ENCODE peak calls at places on chromosomes 7 and 10, in nine cellular contexts. One of them, this sample, is unnamed.

GRCh38 chr7:68613897-68614296 is 984.4 kb upstream of the AUTS2 start:
- DNase-seq in bronchial epithelial cell: no peak
- DNase-seq in AG09319: no peak
- DNase-seq in GM10248: no peak
- DNase-seq in CD8-positive, alpha-beta T cell: no peak
- DNase-seq in fibroblast of the aortic adventitia: no peak
- DNase-seq in HCT116: no peak
- DNase-seq in Peyer's patch: no peak
- DNase-seq in RWPE1: no peak
- DNase-seq in this sample: no peak

GRCh38 chr7:151349507-151349853 is 7.9 kb downstream of the NUB1 start:
- DNase-seq in bronchial epithelial cell: no peak
- DNase-seq in AG09319: no peak
- DNase-seq in GM10248: no peak
- DNase-seq in CD8-positive, alpha-beta T cell: no peak
- DNase-seq in fibroblast of the aortic adventitia: no peak
- DNase-seq in HCT116: no peak
- DNase-seq in Peyer's patch: peak; percentile 57
- DNase-seq in RWPE1: no peak
- DNase-seq in this sample: no peak

GRCh38 chr7:129363-130221 is 62.8 kb upstream of the FAM20C start:
- DNase-seq in bronchial epithelial cell: no peak
- DNase-seq in AG09319: peak; percentile 52
- DNase-seq in GM10248: no peak
- DNase-seq in CD8-positive, alpha-beta T cell: no peak
- DNase-seq in fibroblast of the aortic adventitia: peak; percentile 93
- DNase-seq in HCT116: no peak
- DNase-seq in Peyer's patch: peak; percentile 37
- DNase-seq in RWPE1: no peak
- DNase-seq in this sample: no peak

GRCh38 chr7:37357277-37357996 is 91.2 kb downstream of the ELMO1 start:
- DNase-seq in bronchial epithelial cell: no peak
- DNase-seq in AG09319: no peak
- DNase-seq in GM10248: no peak
- DNase-seq in CD8-positive, alpha-beta T cell: no peak
- DNase-seq in fibroblast of the aortic adventitia: no peak
- DNase-seq in HCT116: no peak
- DNase-seq in Peyer's patch: no peak
- DNase-seq in RWPE1: no peak
- DNase-seq in this sample: no peak

GRCh38 chr10:3805791-3806381 is 20.9 kb upstream of the KLF6 start:
- DNase-seq in bronchial epithelial cell: peak; percentile 75
- DNase-seq in AG09319: no peak
- DNase-seq in GM10248: peak; percentile 45
- DNase-seq in CD8-positive, alpha-beta T cell: peak; percentile 71
- DNase-seq in fibroblast of the aortic adventitia: peak; percentile 92
- DNase-seq in HCT116: peak; percentile 51
- DNase-seq in Peyer's patch: no peak
- DNase-seq in RWPE1: no peak
- DNase-seq in this sample: no peak

GRCh38 chr10:98536551-98536950 is 89.8 kb upstream of the HPS1 start:
- DNase-seq in bronchial epithelial cell: peak; percentile 76
- DNase-seq in AG09319: no peak
- DNase-seq in GM10248: no peak
- DNase-seq in CD8-positive, alpha-beta T cell: no peak
- DNase-seq in fibroblast of the aortic adventitia: no peak
- DNase-seq in HCT116: no peak
- DNase-seq in Peyer's patch: no peak
- DNase-seq in RWPE1: no peak
- DNase-seq in this sample: no peak

GRCh38 chr7:130894146-130895005 is 160.4 kb upstream of the KLF14 start:
- DNase-seq in bronchial epithelial cell: peak; percentile 55
- DNase-seq in AG09319: no peak
- DNase-seq in GM10248: no peak
- DNase-seq in CD8-positive, alpha-beta T cell: no peak
- DNase-seq in fibroblast of the aortic adventitia: peak; percentile 63
- DNase-seq in HCT116: peak; percentile 97
- DNase-seq in Peyer's patch: peak; percentile 70
- DNase-seq in RWPE1: no peak
- DNase-seq in this sample: peak; percentile 84

GRCh38 chr10:119502214-119502613 is 40.3 kb downstream of the RGS10 start:
- DNase-seq in bronchial epithelial cell: no peak
- DNase-seq in AG09319: no peak
- DNase-seq in GM10248: peak; percentile 45
- DNase-seq in CD8-positive, alpha-beta T cell: peak; percentile 86
- DNase-seq in fibroblast of the aortic adventitia: no peak
- DNase-seq in HCT116: no peak
- DNase-seq in Peyer's patch: no peak
- DNase-seq in RWPE1: no peak
- DNase-seq in this sample: no peak

GRCh38 chr7:144736880-144737493 is 98.9 kb downstream of the TPK1 start:
- DNase-seq in bronchial epithelial cell: no peak
- DNase-seq in AG09319: no peak
- DNase-seq in GM10248: no peak
- DNase-seq in CD8-positive, alpha-beta T cell: no peak
- DNase-seq in fibroblast of the aortic adventitia: no peak
- DNase-seq in HCT116: no peak
- DNase-seq in Peyer's patch: no peak
- DNase-seq in RWPE1: no peak
- DNase-seq in this sample: no peak

GRCh38 chr7:74718336-74718735 is 55.5 kb upstream of the NCF1 start:
- DNase-seq in bronchial epithelial cell: peak; percentile 12
- DNase-seq in AG09319: no peak
- DNase-seq in GM10248: no peak
- DNase-seq in CD8-positive, alpha-beta T cell: no peak
- DNase-seq in fibroblast of the aortic adventitia: no peak
- DNase-seq in HCT116: no peak
- DNase-seq in Peyer's patch: no peak
- DNase-seq in RWPE1: no peak
- DNase-seq in this sample: no peak

GRCh38 chr7:35555386-35555785 is 139.5 kb downstream of the HERPUD2 start:
- DNase-seq in bronchial epithelial cell: peak; percentile 77
- DNase-seq in AG09319: no peak
- DNase-seq in GM10248: no peak
- DNase-seq in CD8-positive, alpha-beta T cell: no peak
- DNase-seq in fibroblast of the aortic adventitia: no peak
- DNase-seq in HCT116: no peak
- DNase-seq in Peyer's patch: no peak
- DNase-seq in RWPE1: no peak
- DNase-seq in this sample: no peak

GRCh38 chr7:2717293-2717904 is 29.4 kb downstream of the AMZ1 start:
- DNase-seq in bronchial epithelial cell: peak; percentile 13
- DNase-seq in AG09319: no peak
- DNase-seq in GM10248: no peak
- DNase-seq in CD8-positive, alpha-beta T cell: peak; percentile 28
- DNase-seq in fibroblast of the aortic adventitia: peak; percentile 54
- DNase-seq in HCT116: no peak
- DNase-seq in Peyer's patch: peak; percentile 70
- DNase-seq in RWPE1: no peak
- DNase-seq in this sample: no peak

GRCh38 chr10:125123363-125124113 is 36.8 kb downstream of the CTBP2 start:
- DNase-seq in bronchial epithelial cell: peak; percentile 95
- DNase-seq in AG09319: no peak
- DNase-seq in GM10248: no peak
- DNase-seq in CD8-positive, alpha-beta T cell: no peak
- DNase-seq in fibroblast of the aortic adventitia: peak; percentile 78
- DNase-seq in HCT116: peak; percentile 96
- DNase-seq in Peyer's patch: peak; percentile 92
- DNase-seq in RWPE1: peak; percentile 99
- DNase-seq in this sample: peak; percentile 84

GRCh38 chr7:115356139-115356746 is 434.3 kb downstream of the MDFIC start:
- DNase-seq in bronchial epithelial cell: peak; percentile 25
- DNase-seq in AG09319: no peak
- DNase-seq in GM10248: no peak
- DNase-seq in CD8-positive, alpha-beta T cell: no peak
- DNase-seq in fibroblast of the aortic adventitia: peak; percentile 77
- DNase-seq in HCT116: peak; percentile 21
- DNase-seq in Peyer's patch: no peak
- DNase-seq in RWPE1: no peak
- DNase-seq in this sample: no peak

GRCh38 chr10:132975976-132976682 is 33.8 kb upstream of the CFAP46 start:
- DNase-seq in bronchial epithelial cell: no peak
- DNase-seq in AG09319: no peak
- DNase-seq in GM10248: no peak
- DNase-seq in CD8-positive, alpha-beta T cell: no peak
- DNase-seq in fibroblast of the aortic adventitia: no peak
- DNase-seq in HCT116: no peak
- DNase-seq in Peyer's patch: peak; percentile 38
- DNase-seq in RWPE1: no peak
- DNase-seq in this sample: no peak

GRCh38 chr10:113053881-113054280 is 103.8 kb downstream of the TCF7L2 start:
- DNase-seq in bronchial epithelial cell: peak; percentile 33
- DNase-seq in AG09319: no peak
- DNase-seq in GM10248: no peak
- DNase-seq in CD8-positive, alpha-beta T cell: no peak
- DNase-seq in fibroblast of the aortic adventitia: peak; percentile 25
- DNase-seq in HCT116: no peak
- DNase-seq in Peyer's patch: no peak
- DNase-seq in RWPE1: no peak
- DNase-seq in this sample: no peak

GRCh38 chr7:113698556-113699220 is 220.1 kb downstream of the PPP1R3A start:
- DNase-seq in bronchial epithelial cell: peak; percentile 42
- DNase-seq in AG09319: peak; percentile 1
- DNase-seq in GM10248: no peak
- DNase-seq in CD8-positive, alpha-beta T cell: no peak
- DNase-seq in fibroblast of the aortic adventitia: peak; percentile 52
- DNase-seq in HCT116: peak; percentile 23
- DNase-seq in Peyer's patch: no peak
- DNase-seq in RWPE1: peak; percentile 13
- DNase-seq in this sample: no peak
- TF ChIP-seq CTCF in bronchial epithelial cell: peak; percentile 52
- TF ChIP-seq CTCF in AG09319: peak; percentile 67
- TF ChIP-seq CTCF in GM10248: peak; percentile 64
- TF ChIP-seq CTCF in CD8-positive, alpha-beta T cell: no peak
- TF ChIP-seq CTCF in fibroblast of the aortic adventitia: peak; percentile 78
- TF ChIP-seq CTCF in HCT116: peak; percentile 47
- TF ChIP-seq CTCF in Peyer's patch: peak; percentile 37
- TF ChIP-seq CTCF in RWPE1: peak; percentile 90
- TF ChIP-seq CTCF in this sample: no peak

DNA sequence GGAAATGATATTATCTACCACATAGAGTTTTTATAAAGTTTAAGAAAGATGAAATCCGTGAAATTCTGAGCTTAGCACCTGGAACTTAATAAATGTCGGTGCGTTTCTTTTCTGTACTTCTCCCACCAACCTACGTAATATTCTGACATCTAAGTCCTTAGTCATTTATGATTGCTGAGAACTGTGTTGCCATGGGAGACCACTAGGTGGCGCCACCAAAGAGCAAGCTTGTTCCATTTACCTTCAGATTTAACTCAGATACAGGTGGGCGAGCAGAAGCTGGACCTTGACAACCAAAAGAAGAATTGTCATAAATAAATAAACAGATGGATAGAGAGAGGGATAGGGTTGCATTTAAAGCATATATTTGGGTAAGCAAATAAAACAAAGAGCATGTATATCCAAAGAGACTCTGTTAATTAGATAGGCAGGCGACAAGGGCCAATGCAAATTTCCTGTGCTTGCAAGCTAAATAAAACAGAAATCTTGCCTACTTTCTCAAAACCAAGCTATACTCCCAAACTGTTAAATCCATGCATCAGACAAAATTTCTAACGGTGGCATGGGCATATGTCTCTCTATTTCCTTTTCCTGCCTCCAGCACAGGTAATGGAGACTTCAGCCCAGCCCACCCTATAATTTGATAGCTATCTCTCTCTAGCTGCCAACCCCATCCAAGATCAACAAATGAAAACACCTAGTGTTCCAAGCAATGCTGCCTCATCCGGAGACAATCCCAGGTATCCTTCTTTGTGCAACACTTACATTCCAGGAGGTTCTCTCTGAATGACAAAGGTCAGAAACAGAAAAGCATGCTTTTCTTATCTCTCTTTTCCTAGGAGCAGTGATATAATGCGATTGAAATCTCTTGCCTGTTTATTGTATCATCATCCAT is 699.6 kb downstream of the INHBA start:
- DNase-seq in bronchial epithelial cell: peak; percentile 52
- DNase-seq in AG09319: no peak
- DNase-seq in GM10248: peak; percentile 11
- DNase-seq in CD8-positive, alpha-beta T cell: no peak
- DNase-seq in fibroblast of the aortic adventitia: peak; percentile 46
- DNase-seq in HCT116: peak; percentile 54
- DNase-seq in Peyer's patch: no peak
- DNase-seq in RWPE1: peak; percentile 30
- DNase-seq in this sample: no peak
- TF ChIP-seq CTCF in bronchial epithelial cell: peak; percentile 60
- TF ChIP-seq CTCF in AG09319: peak; percentile 55
- TF ChIP-seq CTCF in GM10248: peak; percentile 83
- TF ChIP-seq CTCF in CD8-positive, alpha-beta T cell: peak; percentile 29
- TF ChIP-seq CTCF in fibroblast of the aortic adventitia: peak; percentile 78
- TF ChIP-seq CTCF in HCT116: peak; percentile 35
- TF ChIP-seq CTCF in Peyer's patch: peak; percentile 58
- TF ChIP-seq CTCF in RWPE1: peak; percentile 79
- TF ChIP-seq CTCF in this sample: no peak

GRCh38 chr10:100194711-100195110 is 8.9 kb upstream of the ERLIN1 start:
- DNase-seq in bronchial epithelial cell: no peak
- DNase-seq in AG09319: no peak
- DNase-seq in GM10248: no peak
- DNase-seq in CD8-positive, alpha-beta T cell: no peak
- DNase-seq in fibroblast of the aortic adventitia: no peak
- DNase-seq in HCT116: no peak
- DNase-seq in Peyer's patch: no peak
- DNase-seq in RWPE1: no peak
- DNase-seq in this sample: no peak

GRCh38 chr10:100186813-100187212 is 984 bp upstream of the ERLIN1 start:
- DNase-seq in bronchial epithelial cell: no peak
- DNase-seq in AG09319: no peak
- DNase-seq in GM10248: no peak
- DNase-seq in CD8-positive, alpha-beta T cell: no peak
- DNase-seq in fibroblast of the aortic adventitia: no peak
- DNase-seq in HCT116: peak; percentile 16
- DNase-seq in Peyer's patch: no peak
- DNase-seq in RWPE1: peak; percentile 19
- DNase-seq in this sample: no peak

GRCh38 chr10:100192350-100192749 is 6.5 kb upstream of the ERLIN1 start:
- DNase-seq in bronchial epithelial cell: no peak
- DNase-seq in AG09319: no peak
- DNase-seq in GM10248: no peak
- DNase-seq in CD8-positive, alpha-beta T cell: no peak
- DNase-seq in fibroblast of the aortic adventitia: no peak
- DNase-seq in HCT116: no peak
- DNase-seq in Peyer's patch: no peak
- DNase-seq in RWPE1: no peak
- DNase-seq in this sample: no peak
- TF ChIP-seq CTCF in bronchial epithelial cell: no peak
- TF ChIP-seq CTCF in AG09319: no peak
- TF ChIP-seq CTCF in GM10248: no peak
- TF ChIP-seq CTCF in CD8-positive, alpha-beta T cell: no peak
- TF ChIP-seq CTCF in fibroblast of the aortic adventitia: no peak
- TF ChIP-seq CTCF in HCT116: no peak
- TF ChIP-seq CTCF in Peyer's patch: no peak
- TF ChIP-seq CTCF in RWPE1: no peak
- TF ChIP-seq CTCF in this sample: no peak

DNA sequence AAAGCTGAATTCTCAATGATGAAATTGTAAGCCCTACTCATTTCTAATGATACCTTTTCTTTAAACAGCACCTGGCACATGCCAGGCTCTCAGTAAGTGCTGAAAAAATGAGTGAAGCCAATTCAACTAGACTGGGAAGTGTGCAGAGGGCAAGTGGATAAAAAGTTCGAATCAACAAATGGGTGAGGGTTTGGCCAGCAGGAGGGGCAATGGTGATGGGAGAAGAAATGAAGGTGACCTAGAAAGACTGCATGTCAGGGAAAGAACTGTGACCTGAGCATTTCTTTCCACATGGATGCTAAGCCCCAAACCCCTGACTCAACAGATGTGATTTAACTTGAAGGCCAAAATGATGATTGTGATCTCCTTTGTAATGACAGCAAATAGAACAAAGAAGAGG is 54.6 kb downstream of the DKK1 start:
- DNase-seq in bronchial epithelial cell: no peak
- DNase-seq in AG09319: no peak
- DNase-seq in GM10248: no peak
- DNase-seq in CD8-positive, alpha-beta T cell: no peak
- DNase-seq in fibroblast of the aortic adventitia: no peak
- DNase-seq in HCT116: no peak
- DNase-seq in Peyer's patch: no peak
- DNase-seq in RWPE1: no peak
- DNase-seq in this sample: no peak
- TF ChIP-seq CTCF in bronchial epithelial cell: no peak
- TF ChIP-seq CTCF in AG09319: no peak
- TF ChIP-seq CTCF in GM10248: no peak
- TF ChIP-seq CTCF in CD8-positive, alpha-beta T cell: no peak
- TF ChIP-seq CTCF in fibroblast of the aortic adventitia: no peak
- TF ChIP-seq CTCF in HCT116: no peak
- TF ChIP-seq CTCF in Peyer's patch: no peak
- TF ChIP-seq CTCF in RWPE1: no peak
- TF ChIP-seq CTCF in this sample: no peak